ENCODE peak calls at places on chromosomes 5 and 9, in ten cellular contexts. K is stimulated activated CD4-positive, alpha-beta T cell treated with anti-CD3 and anti-CD28 coated beads, Interleukin-2, amount 100 ng/mL, for 48 hours; I is left ventricle myocardium inferior; F is nephron progenitor cell; E is left lobe of liver; G is CD8-positive, alpha-beta T cell; N is lower leg skin; W is WTC11; M is uterus; Q is Kasumi-1. A is an unnamed sample.

GRCh38 chr5:171250738-171251137 is 58.3 kb upstream of the TLX3 start:
- DNase-seq in K (no peak), I (no peak), F (no peak), E (no peak), G (no peak), N (no peak), W (no peak), M (no peak), Q (no peak), A (no peak)

GRCh38 chr5:42852826-42853225 is 41.1 kb upstream of the SELENOP start:
- DNase-seq in K (no peak), I (no peak), F (no peak), E (no peak), G (no peak), N (no peak), W (no peak), M (no peak), Q (no peak), A (no peak)

GRCh38 chr5:65034782-65035181 is 266.1 kb downstream of the CWC27 start:
- DNase-seq in K (no peak), I (peak), F (peak), E (no peak), G (no peak), N (no peak), W (peak), M (peak), Q (no peak), A (peak)

GRCh38 chr5:58072202-58072791 is 387.6 kb downstream of the PLK2 start:
- DNase-seq in K (no peak), I (no peak), F (no peak), E (no peak), G (no peak), N (no peak), W (no peak), M (no peak), Q (no peak), A (no peak)

GRCh38 chr9:89714316-89714715 is 109.5 kb downstream of the GADD45G start:
- DNase-seq in K (no peak), I (no peak), F (no peak), E (no peak), G (no peak), N (peak), W (no peak), M (no peak), Q (no peak), A (no peak)

GRCh38 chr5:111278824-111279504 is 54.8 kb downstream of the CAMK4 start:
- DNase-seq in K (peak), I (peak), F (peak), E (peak), G (peak), N (peak), W (peak), M (no peak), Q (peak), A (no peak)

GRCh38 chr9:84216151-84216550 is 124.4 kb downstream of the SLC28A3 start:
- DNase-seq in K (no peak), I (no peak), F (no peak), E (no peak), G (no peak), N (no peak), W (no peak), M (no peak), Q (no peak), A (no peak)

GRCh38 chr9:109459423-109459822 is 38.7 kb downstream of the PTPN3 start:
- DNase-seq in K (no peak), I (no peak), F (no peak), E (no peak), G (no peak), N (no peak), W (no peak), M (no peak), Q (no peak), A (no peak)

GRCh38 chr9:77569335-77569734 is 78.8 kb downstream of the GNA14 start:
- DNase-seq in K (no peak), I (no peak), F (no peak), E (no peak), G (no peak), N (no peak), W (no peak), M (no peak), Q (no peak), A (peak)

GRCh38 chr5:44365351-44365750 is 23.9 kb downstream of the FGF10 start:
- DNase-seq in K (no peak), I (no peak), F (no peak), E (no peak), G (no peak), N (no peak), W (no peak), M (no peak), Q (no peak), A (no peak)

GRCh38 chr9:33139421-33140228 is 27.5 kb downstream of the B4GALT1 start:
- DNase-seq in K (no peak), I (peak), F (peak), E (peak), G (no peak), N (no peak), W (no peak), M (peak), Q (no peak), A (no peak)

GRCh38 chr9:138050472-138051330 is 173.1 kb downstream of the CACNA1B start:
- DNase-seq in K (no peak), I (no peak), F (no peak), E (peak), G (no peak), N (no peak), W (no peak), M (no peak), Q (no peak), A (no peak)

GRCh38 chr9:88776717-88777497 is 214.4 kb upstream of the S1PR3 start:
- DNase-seq in K (no peak), I (no peak), F (no peak), E (no peak), G (no peak), N (no peak), W (no peak), M (no peak), Q (no peak), A (no peak)

GRCh38 chr5:55159763-55160492 is at the start of gene GPX8:
- DNase-seq in K (no peak), I (no peak), F (peak), E (no peak), G (no peak), N (no peak), W (peak), M (peak), Q (peak), A (no peak)

GRCh38 chr9:129023036-129023907 is 4.9 kb downstream of the SH3GLB2 start:
- DNase-seq in K (no peak), I (peak), F (peak), E (no peak), G (no peak), N (no peak), W (no peak), M (peak), Q (no peak), A (no peak)

GRCh38 chr9:134644715-134645606 is 3.4 kb downstream of the COL5A1 start:
- DNase-seq in K (no peak), I (peak), F (no peak), E (no peak), G (no peak), N (peak), W (no peak), M (peak), Q (no peak), A (no peak)

A was measured in NCI-H1436.